ENCODE peak calls at places on chromosomes 5 and 9, in nine cellular contexts. One of them, this sample, is unnamed.

GRCh38 chr9:105053209-105053652 is 125.3 kb upstream of the ABCA1 start:
- DNase-seq in ovary: no peak
- DNase-seq in dorsolateral prefrontal cortex: no peak
- DNase-seq in Panc1: no peak
- DNase-seq in cardiac muscle cell: peak
- DNase-seq in IMR-90: peak
- DNase-seq in mammary epithelial cell: peak
- DNase-seq in fibroblast of lung: peak
- DNase-seq in lower lobe of right lung: no peak
- DNase-seq in this sample: peak

GRCh38 chr5:55159763-55160492 is at the start of gene GPX8:
- DNase-seq in dorsolateral prefrontal cortex: no peak
- DNase-seq in lower lobe of right lung: no peak
- DNase-seq in fibroblast of lung: peak
- DNase-seq in Panc1: peak
- DNase-seq in cardiac muscle cell: peak
- DNase-seq in IMR-90: peak
- DNase-seq in ovary: peak
- DNase-seq in mammary epithelial cell: peak
- DNase-seq in this sample: peak

GRCh38 chr5:90355635-90356034 is 53.9 kb downstream of the CETN3 start:
- DNase-seq in lower lobe of right lung: no peak
- DNase-seq in cardiac muscle cell: no peak
- DNase-seq in Panc1: no peak
- DNase-seq in ovary: no peak
- DNase-seq in mammary epithelial cell: no peak
- DNase-seq in IMR-90: no peak
- DNase-seq in dorsolateral prefrontal cortex: no peak
- DNase-seq in fibroblast of lung: no peak
- DNase-seq in this sample: no peak

GRCh38 chr9:120663380-120663779 is 50.9 kb downstream of the MEGF9 start:
- DNase-seq in cardiac muscle cell: no peak
- DNase-seq in dorsolateral prefrontal cortex: no peak
- DNase-seq in ovary: no peak
- DNase-seq in lower lobe of right lung: no peak
- DNase-seq in fibroblast of lung: no peak
- DNase-seq in IMR-90: no peak
- DNase-seq in Panc1: no peak
- DNase-seq in mammary epithelial cell: no peak
- DNase-seq in this sample: peak

GRCh38 chr5:169765176-169765575 is 128.1 kb downstream of the DOCK2 start:
- DNase-seq in IMR-90: peak
- DNase-seq in mammary epithelial cell: peak
- DNase-seq in fibroblast of lung: no peak
- DNase-seq in cardiac muscle cell: no peak
- DNase-seq in ovary: no peak
- DNase-seq in lower lobe of right lung: no peak
- DNase-seq in Panc1: no peak
- DNase-seq in dorsolateral prefrontal cortex: no peak
- DNase-seq in this sample: peak

GRCh38 chr5:158513490-158514301 is 586.0 kb downstream of the EBF1 start:
- DNase-seq in mammary epithelial cell: no peak
- DNase-seq in ovary: no peak
- DNase-seq in Panc1: no peak
- DNase-seq in IMR-90: no peak
- DNase-seq in lower lobe of right lung: no peak
- DNase-seq in fibroblast of lung: peak
- DNase-seq in cardiac muscle cell: no peak
- DNase-seq in dorsolateral prefrontal cortex: no peak
- DNase-seq in this sample: no peak

GRCh38 chr5:58009754-58010153 is 450.1 kb downstream of the PLK2 start:
- DNase-seq in lower lobe of right lung: no peak
- DNase-seq in fibroblast of lung: no peak
- DNase-seq in mammary epithelial cell: no peak
- DNase-seq in Panc1: no peak
- DNase-seq in IMR-90: no peak
- DNase-seq in ovary: no peak
- DNase-seq in cardiac muscle cell: no peak
- DNase-seq in dorsolateral prefrontal cortex: no peak
- DNase-seq in this sample: no peak

GRCh38 chr5:55544341-55544740 is 9.6 kb upstream of the PLPP1 start:
- DNase-seq in IMR-90: peak
- DNase-seq in cardiac muscle cell: peak
- DNase-seq in lower lobe of right lung: no peak
- DNase-seq in Panc1: no peak
- DNase-seq in dorsolateral prefrontal cortex: no peak
- DNase-seq in fibroblast of lung: no peak
- DNase-seq in mammary epithelial cell: peak
- DNase-seq in ovary: no peak
- DNase-seq in this sample: peak

GRCh38 chr5:172859966-172860365 is 25.9 kb downstream of the ERGIC1 start:
- DNase-seq in IMR-90: no peak
- DNase-seq in mammary epithelial cell: peak
- DNase-seq in dorsolateral prefrontal cortex: no peak
- DNase-seq in cardiac muscle cell: no peak
- DNase-seq in Panc1: no peak
- DNase-seq in lower lobe of right lung: no peak
- DNase-seq in ovary: no peak
- DNase-seq in fibroblast of lung: no peak
- DNase-seq in this sample: peak

GRCh38 chr5:172858990-172859811 is 25.1 kb downstream of the ERGIC1 start:
- DNase-seq in Panc1: peak
- DNase-seq in cardiac muscle cell: peak
- DNase-seq in dorsolateral prefrontal cortex: no peak
- DNase-seq in mammary epithelial cell: no peak
- DNase-seq in fibroblast of lung: peak
- DNase-seq in lower lobe of right lung: peak
- DNase-seq in ovary: no peak
- DNase-seq in IMR-90: peak
- DNase-seq in this sample: no peak

GRCh38 chr5:172861461-172861860 is 27.4 kb downstream of the ERGIC1 start:
- DNase-seq in IMR-90: no peak
- DNase-seq in mammary epithelial cell: no peak
- DNase-seq in Panc1: no peak
- DNase-seq in dorsolateral prefrontal cortex: no peak
- DNase-seq in cardiac muscle cell: no peak
- DNase-seq in ovary: no peak
- DNase-seq in fibroblast of lung: no peak
- DNase-seq in lower lobe of right lung: no peak
- DNase-seq in this sample: no peak

GRCh38 chr5:172862165-172862801 is 28.2 kb downstream of the ERGIC1 start:
- DNase-seq in Panc1: no peak
- DNase-seq in IMR-90: peak
- DNase-seq in ovary: no peak
- DNase-seq in cardiac muscle cell: no peak
- DNase-seq in mammary epithelial cell: no peak
- DNase-seq in fibroblast of lung: no peak
- DNase-seq in dorsolateral prefrontal cortex: no peak
- DNase-seq in lower lobe of right lung: no peak
- DNase-seq in this sample: no peak

GRCh38 chr5:172860520-172861443 is 26.7 kb downstream of the ERGIC1 start:
- DNase-seq in ovary: peak
- DNase-seq in lower lobe of right lung: peak
- DNase-seq in Panc1: no peak
- DNase-seq in cardiac muscle cell: peak
- DNase-seq in dorsolateral prefrontal cortex: peak
- DNase-seq in IMR-90: peak
- DNase-seq in mammary epithelial cell: peak
- DNase-seq in fibroblast of lung: peak
- DNase-seq in this sample: peak
- TF ChIP-seq CTCF in ovary: no peak
- TF ChIP-seq CTCF in lower lobe of right lung: no peak
- TF ChIP-seq CTCF in Panc1: no peak
- TF ChIP-seq CTCF in cardiac muscle cell: no peak
- TF ChIP-seq CTCF in dorsolateral prefrontal cortex: peak
- TF ChIP-seq CTCF in IMR-90: no peak
- TF ChIP-seq CTCF in mammary epithelial cell: no peak
- TF ChIP-seq CTCF in fibroblast of lung: no peak
- TF ChIP-seq CTCF in this sample: no peak

GRCh38 chr5:142237707-142238106 is 87.1 kb downstream of the SPRY4 start:
- DNase-seq in Panc1: no peak
- DNase-seq in lower lobe of right lung: no peak
- DNase-seq in IMR-90: no peak
- DNase-seq in cardiac muscle cell: no peak
- DNase-seq in ovary: no peak
- DNase-seq in mammary epithelial cell: no peak
- DNase-seq in fibroblast of lung: no peak
- DNase-seq in dorsolateral prefrontal cortex: no peak
- DNase-seq in this sample: no peak

GRCh38 chr5:142235870-142236672 is 88.8 kb downstream of the SPRY4 start:
- DNase-seq in mammary epithelial cell: no peak
- DNase-seq in fibroblast of lung: no peak
- DNase-seq in dorsolateral prefrontal cortex: no peak
- DNase-seq in cardiac muscle cell: no peak
- DNase-seq in Panc1: no peak
- DNase-seq in lower lobe of right lung: no peak
- DNase-seq in IMR-90: no peak
- DNase-seq in ovary: no peak
- DNase-seq in this sample: no peak

GRCh38 chr5:142239394-142240159 is 85.2 kb downstream of the SPRY4 start:
- DNase-seq in mammary epithelial cell: peak
- DNase-seq in ovary: no peak
- DNase-seq in fibroblast of lung: no peak
- DNase-seq in dorsolateral prefrontal cortex: no peak
- DNase-seq in lower lobe of right lung: no peak
- DNase-seq in cardiac muscle cell: peak
- DNase-seq in Panc1: no peak
- DNase-seq in IMR-90: no peak
- DNase-seq in this sample: peak

GRCh38 chr5:142233083-142234032 is 91.5 kb downstream of the SPRY4 start:
- DNase-seq in ovary: no peak
- DNase-seq in IMR-90: no peak
- DNase-seq in mammary epithelial cell: no peak
- DNase-seq in lower lobe of right lung: no peak
- DNase-seq in Panc1: no peak
- DNase-seq in dorsolateral prefrontal cortex: no peak
- DNase-seq in cardiac muscle cell: no peak
- DNase-seq in fibroblast of lung: no peak
- DNase-seq in this sample: no peak

DNA sequence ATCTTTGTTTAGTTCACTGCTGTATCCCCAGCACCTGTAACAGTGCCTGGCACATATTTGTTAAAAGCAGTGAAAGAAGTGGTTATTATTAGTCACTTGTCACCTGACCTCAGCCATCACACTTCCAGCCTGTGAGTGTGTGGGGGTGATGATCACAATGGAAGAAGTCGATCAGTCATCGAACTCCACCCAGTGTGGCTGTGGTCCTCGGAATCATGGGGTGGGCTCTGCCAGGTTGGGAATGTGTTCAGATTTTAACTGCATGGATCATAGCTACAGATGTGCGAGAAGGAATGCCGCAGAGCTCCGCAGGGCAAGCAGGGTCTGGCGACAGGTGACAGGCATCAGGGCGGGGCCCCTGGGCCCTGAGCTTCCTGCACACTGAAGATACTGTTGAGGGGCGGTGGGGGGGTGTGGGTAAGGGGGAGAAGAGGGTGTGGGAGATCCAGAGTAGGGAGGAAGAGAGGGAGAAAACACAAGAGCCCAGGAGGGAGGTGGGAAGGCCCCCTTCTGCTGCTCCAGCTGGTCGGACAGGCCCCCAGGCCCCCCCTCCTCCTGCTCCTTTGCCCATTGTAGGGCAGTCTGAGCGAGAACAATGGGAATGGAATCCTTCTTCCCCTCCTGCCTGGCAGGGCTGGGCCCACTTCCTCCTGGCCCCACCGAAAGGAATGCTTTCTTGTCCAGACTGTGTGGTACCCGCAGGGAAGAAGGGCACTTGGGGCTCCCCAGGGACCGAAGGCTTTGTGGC is 89.6 kb downstream of the SPRY4 start:
- DNase-seq in dorsolateral prefrontal cortex: no peak
- DNase-seq in fibroblast of lung: no peak
- DNase-seq in lower lobe of right lung: no peak
- DNase-seq in IMR-90: no peak
- DNase-seq in cardiac muscle cell: no peak
- DNase-seq in mammary epithelial cell: peak
- DNase-seq in Panc1: no peak
- DNase-seq in ovary: no peak
- DNase-seq in this sample: peak
- H3K4me3 ChIP-seq in dorsolateral prefrontal cortex: no peak
- H3K4me3 ChIP-seq in fibroblast of lung: no peak
- H3K4me3 ChIP-seq in lower lobe of right lung: no peak
- H3K4me3 ChIP-seq in IMR-90: no peak
- H3K4me3 ChIP-seq in cardiac muscle cell: no peak
- H3K4me3 ChIP-seq in mammary epithelial cell: no peak
- H3K4me3 ChIP-seq in Panc1: no peak
- H3K4me3 ChIP-seq in ovary: no peak
- H3K4me3 ChIP-seq in this sample: no peak

GRCh38 chr5:123369371-123369968 is 53.7 kb downstream of the CEP120 start:
- DNase-seq in mammary epithelial cell: no peak
- DNase-seq in ovary: no peak
- DNase-seq in Panc1: no peak
- DNase-seq in lower lobe of right lung: no peak
- DNase-seq in fibroblast of lung: no peak
- DNase-seq in IMR-90: no peak
- DNase-seq in cardiac muscle cell: no peak
- DNase-seq in dorsolateral prefrontal cortex: no peak
- DNase-seq in this sample: no peak

GRCh38 chr5:123365163-123365562 is 58.0 kb downstream of the CEP120 start:
- DNase-seq in IMR-90: peak
- DNase-seq in lower lobe of right lung: no peak
- DNase-seq in mammary epithelial cell: no peak
- DNase-seq in dorsolateral prefrontal cortex: no peak
- DNase-seq in ovary: no peak
- DNase-seq in fibroblast of lung: peak
- DNase-seq in Panc1: no peak
- DNase-seq in cardiac muscle cell: peak
- DNase-seq in this sample: no peak

GRCh38 chr5:123364443-123364842 is 58.8 kb downstream of the CEP120 start:
- DNase-seq in dorsolateral prefrontal cortex: no peak
- DNase-seq in Panc1: no peak
- DNase-seq in mammary epithelial cell: no peak
- DNase-seq in cardiac muscle cell: no peak
- DNase-seq in ovary: no peak
- DNase-seq in IMR-90: peak
- DNase-seq in lower lobe of right lung: no peak
- DNase-seq in fibroblast of lung: peak
- DNase-seq in this sample: no peak

GRCh38 chr5:123371575-123372179 is 51.5 kb downstream of the CEP120 start:
- DNase-seq in mammary epithelial cell: peak
- DNase-seq in IMR-90: peak
- DNase-seq in Panc1: no peak
- DNase-seq in ovary: peak
- DNase-seq in cardiac muscle cell: peak
- DNase-seq in dorsolateral prefrontal cortex: peak
- DNase-seq in lower lobe of right lung: peak
- DNase-seq in fibroblast of lung: peak
- DNase-seq in this sample: peak

GRCh38 chr5:123367739-123368138 is 55.5 kb downstream of the CEP120 start:
- DNase-seq in fibroblast of lung: peak
- DNase-seq in mammary epithelial cell: no peak
- DNase-seq in lower lobe of right lung: no peak
- DNase-seq in Panc1: no peak
- DNase-seq in IMR-90: peak
- DNase-seq in ovary: no peak
- DNase-seq in cardiac muscle cell: peak
- DNase-seq in dorsolateral prefrontal cortex: no peak
- DNase-seq in this sample: peak
- TF ChIP-seq CTCF in fibroblast of lung: no peak
- TF ChIP-seq CTCF in mammary epithelial cell: no peak
- TF ChIP-seq CTCF in lower lobe of right lung: no peak
- TF ChIP-seq CTCF in Panc1: peak
- TF ChIP-seq CTCF in IMR-90: peak
- TF ChIP-seq CTCF in ovary: peak
- TF ChIP-seq CTCF in cardiac muscle cell: peak
- TF ChIP-seq CTCF in dorsolateral prefrontal cortex: peak
- TF ChIP-seq CTCF in this sample: no peak

DNA sequence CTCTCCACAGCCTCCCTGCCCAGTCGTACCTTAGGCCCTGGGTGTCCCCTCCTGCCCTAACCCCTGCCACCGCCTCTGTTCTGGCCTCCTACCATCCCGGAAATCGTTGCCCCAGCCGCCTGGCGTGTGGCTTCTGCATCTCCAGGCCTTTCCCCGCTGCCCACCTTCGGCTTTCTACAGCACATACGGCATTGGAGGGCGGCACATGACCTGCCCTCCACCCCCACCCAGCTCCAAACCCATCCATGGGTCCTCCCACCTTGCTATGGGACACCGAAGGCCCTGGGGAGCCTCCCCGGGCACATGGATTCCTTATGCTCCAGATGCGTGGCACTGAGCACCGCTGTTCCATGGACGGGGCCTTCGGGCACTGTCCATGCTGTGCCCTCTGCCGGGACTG is 32.0 kb downstream of the FGF18 start:
- DNase-seq in cardiac muscle cell: no peak
- DNase-seq in Panc1: no peak
- DNase-seq in lower lobe of right lung: no peak
- DNase-seq in dorsolateral prefrontal cortex: no peak
- DNase-seq in ovary: no peak
- DNase-seq in IMR-90: no peak
- DNase-seq in fibroblast of lung: no peak
- DNase-seq in mammary epithelial cell: no peak
- DNase-seq in this sample: no peak
- H3K4me3 ChIP-seq in cardiac muscle cell: no peak
- H3K4me3 ChIP-seq in Panc1: no peak
- H3K4me3 ChIP-seq in lower lobe of right lung: peak
- H3K4me3 ChIP-seq in dorsolateral prefrontal cortex: peak
- H3K4me3 ChIP-seq in ovary: no peak
- H3K4me3 ChIP-seq in IMR-90: no peak
- H3K4me3 ChIP-seq in fibroblast of lung: no peak
- H3K4me3 ChIP-seq in mammary epithelial cell: no peak
- H3K4me3 ChIP-seq in this sample: no peak

This sample was measured in bronchial epithelial cell.